ENCODE peak calls at places on chromosomes 13 and 19, in ten cellular contexts. H is A549, K is ovary, L is heart left ventricle, Z is Peyer's patch, G is thyroid gland, Y is esophagus muscularis mucosa, F is uterus, I is H1, R is prostate gland. V is an unnamed sample.

GRCh38 chr19:33032218-33032781 is 32.4 kb downstream of the RHPN2 start:
- DNase-seq in H (peak), K (no peak), L (no peak), Z (no peak), G (no peak), Y (no peak), F (no peak), I (no peak), R (peak), V (no peak)

GRCh38 chr19:55069137-55069858 is 6.3 kb upstream of the RDH13 start:
- DNase-seq in H (peak), K (no peak), L (no peak), Z (no peak), G (peak), Y (no peak), F (no peak), I (peak), R (peak), V (no peak)

GRCh38 chr13:35781044-35781443 is 304.6 kb upstream of the MAB21L1 start:
- DNase-seq in H (no peak), K (no peak), L (no peak), Z (no peak), G (no peak), Y (no peak), F (no peak), I (no peak), R (no peak), V (no peak)

GRCh38 chr19:18418725-18419194 is 438 bp upstream of the SSBP4 start:
- DNase-seq in H (no peak), K (no peak), L (peak), Z (no peak), G (peak), Y (no peak), F (no peak), I (no peak), R (no peak), V (no peak)

GRCh38 chr19:46616631-46617322 is 8.1 kb downstream of the PTGIR start:
- DNase-seq in H (peak), K (no peak), L (peak), Z (peak), G (peak), Y (no peak), F (no peak), I (peak), R (peak), V (no peak)

GRCh38 chr19:1744822-1745563 is 8.3 kb upstream of the ONECUT3 start:
- DNase-seq in H (no peak), K (no peak), L (no peak), Z (no peak), G (no peak), Y (no peak), F (no peak), I (no peak), R (no peak), V (no peak)

GRCh38 chr19:49987159-49987698 is 26.3 kb upstream of the SIGLEC11 start:
- DNase-seq in H (peak), K (peak), L (peak), Z (peak), G (peak), Y (peak), F (peak), I (peak), R (peak), V (no peak)

GRCh38 chr13:94712287-94712811 is at the start of gene SOX21:
- DNase-seq in H (peak), K (no peak), L (no peak), Z (no peak), G (no peak), Y (peak), F (no peak), I (peak), R (peak), V (no peak)

GRCh38 chr13:98910501-98910951 is 67.3 kb downstream of the DOCK9 start:
- DNase-seq in H (peak), K (no peak), L (no peak), Z (no peak), G (no peak), Y (no peak), F (no peak), I (no peak), R (no peak), V (no peak)

GRCh38 chr13:26050568-26051230 is 1.1 kb downstream of the SHISA2 start:
- DNase-seq in H (peak), K (no peak), L (no peak), Z (no peak), G (peak), Y (peak), F (no peak), I (peak), R (no peak), V (no peak)

GRCh38 chr19:33303791-33304759 is 1.7 kb upstream of the CEBPA start:
- DNase-seq in H (no peak), K (no peak), L (peak), Z (no peak), G (peak), Y (no peak), F (peak), I (no peak), R (peak), V (no peak)

GRCh38 chr19:53183146-53183545 is 10.0 kb downstream of the ZNF665 start:
- DNase-seq in H (no peak), K (no peak), L (no peak), Z (no peak), G (no peak), Y (no peak), F (no peak), I (no peak), R (no peak), V (no peak)

GRCh38 chr19:15656467-15656866 is 15.8 kb downstream of the CYP4F3 start:
- DNase-seq in H (no peak), K (no peak), L (no peak), Z (no peak), G (no peak), Y (no peak), F (no peak), I (no peak), R (no peak), V (no peak)

GRCh38 chr13:100497394-100497793 is 91.2 kb downstream of the GGACT start:
- DNase-seq in H (no peak), K (no peak), L (no peak), Z (no peak), G (no peak), Y (no peak), F (no peak), I (no peak), R (no peak), V (no peak)

GRCh38 chr13:111265701-111266035 is 54.8 kb upstream of the TEX29 start:
- DNase-seq in H (no peak), K (no peak), L (no peak), Z (no peak), G (no peak), Y (peak), F (no peak), I (peak), R (no peak), V (no peak)

GRCh38 chr19:3054972-3055740 is 7.1 kb downstream of the TLE5 start:
- DNase-seq in H (peak), K (no peak), L (no peak), Z (no peak), G (peak), Y (no peak), F (no peak), I (no peak), R (peak), V (no peak)

GRCh38 chr19:46067691-46068090 is 26.9 kb upstream of the IGFL4 start:
- DNase-seq in H (no peak), K (no peak), L (no peak), Z (no peak), G (no peak), Y (no peak), F (no peak), I (no peak), R (no peak), V (no peak)

GRCh38 chr19:584240-585001 is 5.3 kb upstream of the HCN2 start:
- DNase-seq in H (no peak), K (peak), L (peak), Z (peak), G (no peak), Y (no peak), F (peak), I (peak), R (no peak), V (no peak)

GRCh38 chr13:75759531-75759930 is 123.4 kb downstream of the LMO7 start:
- DNase-seq in H (no peak), K (no peak), L (no peak), Z (no peak), G (no peak), Y (no peak), F (no peak), I (no peak), R (no peak), V (no peak)

GRCh38 chr13:75761373-75761772 is 125.2 kb downstream of the LMO7 start:
- DNase-seq in H (no peak), K (no peak), L (no peak), Z (no peak), G (no peak), Y (no peak), F (no peak), I (no peak), R (no peak), V (no peak)

GRCh38 chr13:75762066-75762937 is 126.2 kb downstream of the LMO7 start:
- DNase-seq in H (peak), K (no peak), L (no peak), Z (peak), G (peak), Y (no peak), F (no peak), I (no peak), R (peak), V (no peak)

GRCh38 chr13:75762967-75763366 is 126.8 kb downstream of the LMO7 start:
- DNase-seq in H (no peak), K (no peak), L (no peak), Z (no peak), G (no peak), Y (no peak), F (no peak), I (no peak), R (no peak), V (no peak)

GRCh38 chr13:75760182-75760981 is 124.3 kb downstream of the LMO7 start:
- DNase-seq in H (peak), K (no peak), L (no peak), Z (no peak), G (peak), Y (no peak), F (no peak), I (no peak), R (peak), V (no peak)
- TF ChIP-seq POLR2A in H (no peak), K (no peak), L (peak), Z (peak), G (peak), Y (no peak), F (no peak), I (no peak), R (peak), V (no peak)

GRCh38 chr13:68938639-68939038 is 1169.0 kb upstream of the ATXN8OS start:
- DNase-seq in H (no peak), K (no peak), L (no peak), Z (no peak), G (no peak), Y (no peak), F (no peak), I (no peak), R (no peak), V (no peak)

GRCh38 chr13:68944272-68944671 is 1163.4 kb upstream of the ATXN8OS start:
- DNase-seq in H (no peak), K (no peak), L (no peak), Z (no peak), G (no peak), Y (no peak), F (no peak), I (no peak), R (no peak), V (no peak)

DNA sequence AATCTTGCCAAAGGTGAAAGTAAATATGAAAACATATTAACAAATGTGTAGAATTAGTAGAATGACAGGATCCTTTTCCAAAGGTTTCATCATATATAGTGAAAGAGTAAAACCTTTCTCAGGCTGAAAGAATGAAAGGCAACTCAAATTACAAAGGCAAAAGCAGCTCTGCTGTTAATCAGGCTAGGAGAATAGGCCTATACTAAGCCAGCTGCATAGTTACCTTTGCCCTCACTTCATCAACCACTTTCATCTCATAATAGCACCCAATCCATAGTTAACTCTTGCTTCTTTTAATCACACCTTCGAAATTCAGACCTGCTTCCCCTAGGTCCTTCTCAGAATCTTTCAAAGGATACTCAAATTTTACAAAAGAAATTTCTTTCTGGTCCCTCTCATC is 1167.6 kb upstream of the ATXN8OS start:
- DNase-seq in H (no peak), K (no peak), L (no peak), Z (no peak), G (no peak), Y (no peak), F (no peak), I (no peak), R (no peak), V (no peak)
- H3K27ac ChIP-seq in H (no peak), K (no peak), L (no peak), Z (no peak), G (no peak), Y (no peak), F (no peak), I (no peak), R (no peak), V (no peak)

DNA sequence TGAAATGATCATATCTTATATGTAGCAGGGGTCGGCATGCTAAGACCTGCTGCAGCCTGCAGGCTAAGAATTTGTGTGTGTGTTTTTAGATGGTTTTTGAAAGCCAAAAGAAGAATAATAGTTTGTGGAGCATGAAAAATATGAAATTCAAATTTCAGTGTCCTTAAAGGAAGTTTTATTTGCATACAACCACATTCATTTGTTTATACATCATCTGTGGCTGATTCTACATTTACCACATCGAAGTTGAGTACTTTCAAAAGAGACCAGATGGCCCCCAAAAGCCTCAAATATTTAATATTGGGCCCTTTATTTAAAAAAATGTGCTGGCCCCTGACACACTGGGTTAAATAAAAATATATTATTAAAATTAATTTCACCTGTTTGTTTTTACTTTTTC is 1.3 kb downstream of the HAS1 start:
- DNase-seq in H (no peak), K (no peak), L (no peak), Z (no peak), G (no peak), Y (no peak), F (no peak), I (no peak), R (no peak), V (no peak)
- TF ChIP-seq POLR2A in H (no peak), K (no peak), L (no peak), Z (no peak), G (no peak), Y (no peak), F (no peak), I (no peak), R (no peak), V (no peak)

GRCh38 chr13:113822266-113822665 is 41.6 kb downstream of the GAS6 start:
- DNase-seq in H (no peak), K (no peak), L (peak), Z (no peak), G (no peak), Y (no peak), F (no peak), I (no peak), R (no peak), V (no peak)

GRCh38 chr13:113821847-113822246 is 42.0 kb downstream of the GAS6 start:
- DNase-seq in H (no peak), K (no peak), L (peak), Z (no peak), G (peak), Y (no peak), F (peak), I (no peak), R (no peak), V (no peak)

GRCh38 chr13:113819731-113820715 is 43.9 kb downstream of the GAS6 start:
- DNase-seq in H (no peak), K (no peak), L (peak), Z (no peak), G (no peak), Y (no peak), F (no peak), I (no peak), R (no peak), V (no peak)

GRCh38 chr13:113819341-113819730 is 44.5 kb downstream of the GAS6 start:
- DNase-seq in H (no peak), K (no peak), L (peak), Z (no peak), G (no peak), Y (no peak), F (no peak), I (no peak), R (no peak), V (no peak)

GRCh38 chr13:113820813-113821651 is 42.8 kb downstream of the GAS6 start:
- DNase-seq in H (peak), K (peak), L (peak), Z (peak), G (peak), Y (peak), F (peak), I (no peak), R (peak), V (no peak)
- H3K27ac ChIP-seq in H (peak), K (peak), L (peak), Z (peak), G (peak), Y (peak), F (peak), I (no peak), R (peak), V (peak)

GRCh38 chr13:38686635-38687245 is at the start of gene FREM2:
- DNase-seq in H (peak), K (peak), L (no peak), Z (no peak), G (peak), Y (no peak), F (peak), I (peak), R (peak), V (no peak)
- TF ChIP-seq POLR2A in H (no peak), K (no peak), L (no peak), Z (no peak), G (peak), Y (no peak), F (no peak), I (no peak), R (no peak), V (no peak)

GRCh38 chr13:114124486-114124885 is 7.9 kb downstream of the RASA3 start:
- DNase-seq in H (no peak), K (no peak), L (no peak), Z (no peak), G (no peak), Y (no peak), F (no peak), I (no peak), R (no peak), V (no peak)
- H3K27ac ChIP-seq in H (no peak), K (no peak), L (no peak), Z (no peak), G (no peak), Y (no peak), F (no peak), I (no peak), R (no peak), V (no peak)

GRCh38 chr13:60397693-60398437 is 845 bp downstream of the TDRD3 start:
- DNase-seq in H (peak), K (peak), L (peak), Z (peak), G (peak), Y (peak), F (peak), I (no peak), R (peak), V (no peak)
- TF ChIP-seq POLR2A in H (peak), K (no peak), L (peak), Z (peak), G (peak), Y (no peak), F (no peak), I (no peak), R (no peak), V (no peak)

GRCh38 chr19:35793381-35794165 is 18.2 kb downstream of the ARHGAP33 start:
- DNase-seq in H (peak), K (no peak), L (no peak), Z (no peak), G (no peak), Y (no peak), F (no peak), I (no peak), R (no peak), V (no peak)

GRCh38 chr19:35792888-35793287 is 17.5 kb downstream of the ARHGAP33 start:
- DNase-seq in H (no peak), K (no peak), L (no peak), Z (no peak), G (no peak), Y (no peak), F (no peak), I (no peak), R (no peak), V (no peak)

GRCh38 chr19:35796645-35797542 is 15.8 kb downstream of the PRODH2 start:
- DNase-seq in H (no peak), K (no peak), L (no peak), Z (no peak), G (no peak), Y (no peak), F (no peak), I (no peak), R (no peak), V (no peak)

GRCh38 chr19:35801828-35802227 is 10.8 kb downstream of the PRODH2 start:
- DNase-seq in H (no peak), K (no peak), L (no peak), Z (no peak), G (no peak), Y (no peak), F (no peak), I (no peak), R (no peak), V (no peak)

DNA sequence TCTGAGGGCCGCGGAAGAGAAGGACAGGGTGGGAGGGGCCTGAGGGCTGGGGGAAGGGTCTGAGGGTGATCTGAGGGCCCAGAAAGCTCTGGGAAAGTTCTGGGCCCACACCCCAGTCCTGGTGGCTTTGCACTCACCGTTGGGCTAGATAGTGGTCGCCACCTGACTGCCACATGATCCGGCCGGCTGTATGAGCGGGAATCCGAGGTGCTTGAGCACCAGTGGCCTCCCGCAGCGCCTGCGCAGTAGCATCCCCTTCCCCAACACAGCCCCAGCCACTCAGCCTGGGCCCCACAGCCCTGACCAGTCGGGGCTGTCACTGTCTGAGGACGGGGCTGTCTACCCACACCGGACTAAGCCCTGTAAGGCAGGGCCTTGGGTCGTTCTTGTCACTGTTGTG is 15.0 kb downstream of the PRODH2 start:
- DNase-seq in H (no peak), K (no peak), L (no peak), Z (no peak), G (no peak), Y (no peak), F (no peak), I (peak), R (no peak), V (no peak)
- H3K27ac ChIP-seq in H (no peak), K (no peak), L (no peak), Z (no peak), G (no peak), Y (no peak), F (no peak), I (no peak), R (no peak), V (no peak)

GRCh38 chr19:19647037-19647835 is 3.8 kb upstream of the GMIP start:
- DNase-seq in H (no peak), K (no peak), L (no peak), Z (no peak), G (no peak), Y (no peak), F (no peak), I (no peak), R (no peak), V (no peak)

GRCh38 chr19:19651076-19651475 is 7.6 kb upstream of the GMIP start:
- DNase-seq in H (no peak), K (no peak), L (no peak), Z (no peak), G (no peak), Y (no peak), F (no peak), I (no peak), R (no peak), V (no peak)

GRCh38 chr19:19649159-19649558 is 5.7 kb upstream of the GMIP start:
- DNase-seq in H (no peak), K (no peak), L (no peak), Z (no peak), G (no peak), Y (no peak), F (no peak), I (no peak), R (no peak), V (no peak)

GRCh38 chr19:19650331-19650730 is 6.9 kb upstream of the GMIP start:
- DNase-seq in H (no peak), K (no peak), L (no peak), Z (no peak), G (no peak), Y (no peak), F (no peak), I (no peak), R (no peak), V (no peak)

GRCh38 chr19:19649580-19649995 is 6.1 kb upstream of the GMIP start:
- DNase-seq in H (no peak), K (no peak), L (no peak), Z (no peak), G (no peak), Y (no peak), F (no peak), I (no peak), R (no peak), V (no peak)
- TF ChIP-seq POLR2A in H (no peak), K (no peak), L (no peak), Z (no peak), G (no peak), Y (no peak), F (no peak), I (no peak), R (no peak), V (no peak)

V was measured in vagina.